ENCODE peak calls at places on chromosomes 12 and 14, in ten cellular contexts. One of them, this sample, is unnamed.

GRCh38 chr12:49524660-49525324 is 14.0 kb upstream of the KCNH3 start:
- DNase-seq in thoracic aorta: no peak
- DNase-seq in CD8-positive, alpha-beta T cell: no peak
- DNase-seq in hepatocyte: no peak
- DNase-seq in pancreas: peak; percentile 53
- DNase-seq in A549: no peak
- DNase-seq in neural progenitor cell: no peak
- DNase-seq in HCT116: no peak
- DNase-seq in esophagus squamous epithelium: no peak
- DNase-seq in fibroblast of lung: no peak
- DNase-seq in this sample: no peak

GRCh38 chr14:100336618-100337530 is 13.7 kb downstream of the SLC25A47 start:
- DNase-seq in neural progenitor cell: no peak
- DNase-seq in esophagus squamous epithelium: no peak
- DNase-seq in pancreas: no peak
- DNase-seq in CD8-positive, alpha-beta T cell: no peak
- DNase-seq in thoracic aorta: no peak
- DNase-seq in fibroblast of lung: no peak
- DNase-seq in hepatocyte: no peak
- DNase-seq in A549: no peak
- DNase-seq in HCT116: no peak
- DNase-seq in this sample: no peak

GRCh38 chr12:51269174-51270066 is 795 bp downstream of the SMAGP start:
- DNase-seq in HCT116: no peak
- DNase-seq in esophagus squamous epithelium: no peak
- DNase-seq in thoracic aorta: no peak
- DNase-seq in CD8-positive, alpha-beta T cell: peak; percentile 15
- DNase-seq in neural progenitor cell: peak; percentile 90
- DNase-seq in pancreas: peak; percentile 78
- DNase-seq in A549: peak; percentile 77
- DNase-seq in hepatocyte: peak; percentile 85
- DNase-seq in fibroblast of lung: peak; percentile 41
- DNase-seq in this sample: peak; percentile 78

GRCh38 chr12:95083471-95083870 is 10.1 kb upstream of the NR2C1 start:
- DNase-seq in pancreas: no peak
- DNase-seq in hepatocyte: no peak
- DNase-seq in thoracic aorta: no peak
- DNase-seq in A549: no peak
- DNase-seq in fibroblast of lung: peak; percentile 68
- DNase-seq in HCT116: no peak
- DNase-seq in CD8-positive, alpha-beta T cell: no peak
- DNase-seq in neural progenitor cell: no peak
- DNase-seq in esophagus squamous epithelium: no peak
- DNase-seq in this sample: no peak

GRCh38 chr12:2273288-2273687 is 220.5 kb downstream of the CACNA1C start:
- DNase-seq in esophagus squamous epithelium: no peak
- DNase-seq in hepatocyte: no peak
- DNase-seq in A549: no peak
- DNase-seq in neural progenitor cell: peak; percentile 24
- DNase-seq in thoracic aorta: no peak
- DNase-seq in pancreas: no peak
- DNase-seq in HCT116: no peak
- DNase-seq in CD8-positive, alpha-beta T cell: no peak
- DNase-seq in fibroblast of lung: peak; percentile 58
- DNase-seq in this sample: no peak

GRCh38 chr12:49939707-49940106 is 10.8 kb upstream of the AQP2 start:
- DNase-seq in esophagus squamous epithelium: no peak
- DNase-seq in HCT116: no peak
- DNase-seq in CD8-positive, alpha-beta T cell: no peak
- DNase-seq in A549: no peak
- DNase-seq in fibroblast of lung: no peak
- DNase-seq in thoracic aorta: no peak
- DNase-seq in neural progenitor cell: no peak
- DNase-seq in pancreas: no peak
- DNase-seq in hepatocyte: no peak
- DNase-seq in this sample: no peak

GRCh38 chr14:61341275-61342210 is 20.2 kb downstream of the PRKCH start:
- DNase-seq in HCT116: no peak
- DNase-seq in pancreas: no peak
- DNase-seq in fibroblast of lung: no peak
- DNase-seq in CD8-positive, alpha-beta T cell: no peak
- DNase-seq in neural progenitor cell: no peak
- DNase-seq in A549: no peak
- DNase-seq in hepatocyte: no peak
- DNase-seq in esophagus squamous epithelium: no peak
- DNase-seq in thoracic aorta: no peak
- DNase-seq in this sample: no peak

GRCh38 chr12:101697930-101698781 is 716 bp downstream of the CHPT1 start:
- DNase-seq in esophagus squamous epithelium: no peak
- DNase-seq in HCT116: no peak
- DNase-seq in fibroblast of lung: peak; percentile 31
- DNase-seq in CD8-positive, alpha-beta T cell: no peak
- DNase-seq in thoracic aorta: no peak
- DNase-seq in A549: peak; percentile 46
- DNase-seq in neural progenitor cell: no peak
- DNase-seq in pancreas: peak; percentile 56
- DNase-seq in hepatocyte: peak; percentile 68
- DNase-seq in this sample: no peak

GRCh38 chr12:128823216-128823915 is 392 bp downstream of the SLC15A4 start:
- DNase-seq in esophagus squamous epithelium: no peak
- DNase-seq in A549: no peak
- DNase-seq in thoracic aorta: no peak
- DNase-seq in pancreas: no peak
- DNase-seq in CD8-positive, alpha-beta T cell: no peak
- DNase-seq in hepatocyte: peak; percentile 78
- DNase-seq in HCT116: no peak
- DNase-seq in neural progenitor cell: no peak
- DNase-seq in fibroblast of lung: no peak
- DNase-seq in this sample: peak; percentile 58

GRCh38 chr12:87413784-87414183 is 615.4 kb downstream of the C12orf50 start:
- DNase-seq in pancreas: no peak
- DNase-seq in hepatocyte: peak; percentile 31
- DNase-seq in neural progenitor cell: no peak
- DNase-seq in A549: no peak
- DNase-seq in fibroblast of lung: peak; percentile 49
- DNase-seq in thoracic aorta: no peak
- DNase-seq in HCT116: no peak
- DNase-seq in CD8-positive, alpha-beta T cell: no peak
- DNase-seq in esophagus squamous epithelium: no peak
- DNase-seq in this sample: no peak

GRCh38 chr12:65911321-65911720 is 87.0 kb downstream of the HMGA2 start:
- DNase-seq in A549: no peak
- DNase-seq in fibroblast of lung: peak; percentile 62
- DNase-seq in esophagus squamous epithelium: no peak
- DNase-seq in hepatocyte: peak; percentile 16
- DNase-seq in HCT116: no peak
- DNase-seq in pancreas: peak; percentile 65
- DNase-seq in CD8-positive, alpha-beta T cell: no peak
- DNase-seq in neural progenitor cell: no peak
- DNase-seq in thoracic aorta: no peak
- DNase-seq in this sample: no peak

GRCh38 chr14:97218713-97219355 is 421.7 kb downstream of the VRK1 start:
- DNase-seq in A549: peak; percentile 2
- DNase-seq in HCT116: no peak
- DNase-seq in pancreas: no peak
- DNase-seq in fibroblast of lung: no peak
- DNase-seq in hepatocyte: peak; percentile 16
- DNase-seq in thoracic aorta: no peak
- DNase-seq in esophagus squamous epithelium: no peak
- DNase-seq in CD8-positive, alpha-beta T cell: no peak
- DNase-seq in neural progenitor cell: peak; percentile 79
- DNase-seq in this sample: peak; percentile 32

GRCh38 chr14:104688755-104689619 is at the start of gene INF2:
- DNase-seq in thoracic aorta: no peak
- DNase-seq in A549: peak; percentile 87
- DNase-seq in HCT116: no peak
- DNase-seq in esophagus squamous epithelium: no peak
- DNase-seq in neural progenitor cell: peak; percentile 80
- DNase-seq in fibroblast of lung: peak; percentile 45
- DNase-seq in pancreas: peak; percentile 62
- DNase-seq in CD8-positive, alpha-beta T cell: no peak
- DNase-seq in hepatocyte: peak; percentile 88
- DNase-seq in this sample: peak; percentile 28

GRCh38 chr14:91350813-91351507 is 66.7 kb downstream of the CCDC88C start:
- DNase-seq in fibroblast of lung: no peak
- DNase-seq in CD8-positive, alpha-beta T cell: no peak
- DNase-seq in A549: no peak
- DNase-seq in thoracic aorta: no peak
- DNase-seq in hepatocyte: no peak
- DNase-seq in HCT116: no peak
- DNase-seq in pancreas: no peak
- DNase-seq in esophagus squamous epithelium: no peak
- DNase-seq in neural progenitor cell: no peak
- DNase-seq in this sample: peak; percentile 40

GRCh38 chr14:90837355-90837754 is 21.1 kb upstream of the TTC7B start:
- DNase-seq in CD8-positive, alpha-beta T cell: no peak
- DNase-seq in HCT116: no peak
- DNase-seq in fibroblast of lung: no peak
- DNase-seq in pancreas: peak; percentile 1
- DNase-seq in hepatocyte: no peak
- DNase-seq in A549: no peak
- DNase-seq in neural progenitor cell: no peak
- DNase-seq in thoracic aorta: no peak
- DNase-seq in esophagus squamous epithelium: no peak
- DNase-seq in this sample: no peak

GRCh38 chr14:83863042-83863441 is 1666.9 kb upstream of the FLRT2 start:
- DNase-seq in esophagus squamous epithelium: no peak
- DNase-seq in thoracic aorta: no peak
- DNase-seq in neural progenitor cell: no peak
- DNase-seq in HCT116: no peak
- DNase-seq in pancreas: no peak
- DNase-seq in A549: no peak
- DNase-seq in CD8-positive, alpha-beta T cell: no peak
- DNase-seq in fibroblast of lung: no peak
- DNase-seq in hepatocyte: no peak
- DNase-seq in this sample: no peak
- H3K9me3 ChIP-seq in esophagus squamous epithelium: no peaks in the 10 kb centered on the region
- H3K9me3 ChIP-seq in thoracic aorta: no peaks in the 10 kb centered on the region
- H3K9me3 ChIP-seq in neural progenitor cell: no peaks in the 10 kb centered on the region
- H3K9me3 ChIP-seq in HCT116: peaks cover 8% of the 10 kb centered on the region
- H3K9me3 ChIP-seq in pancreas: no peaks in the 10 kb centered on the region
- H3K9me3 ChIP-seq in A549: no peaks in the 10 kb centered on the region
- H3K9me3 ChIP-seq in CD8-positive, alpha-beta T cell: no peaks in the 10 kb centered on the region
- H3K9me3 ChIP-seq in fibroblast of lung: no peaks in the 10 kb centered on the region
- H3K9me3 ChIP-seq in hepatocyte: no peaks in the 10 kb centered on the region
- H3K9me3 ChIP-seq in this sample: no peaks in the 10 kb centered on the region

DNA sequence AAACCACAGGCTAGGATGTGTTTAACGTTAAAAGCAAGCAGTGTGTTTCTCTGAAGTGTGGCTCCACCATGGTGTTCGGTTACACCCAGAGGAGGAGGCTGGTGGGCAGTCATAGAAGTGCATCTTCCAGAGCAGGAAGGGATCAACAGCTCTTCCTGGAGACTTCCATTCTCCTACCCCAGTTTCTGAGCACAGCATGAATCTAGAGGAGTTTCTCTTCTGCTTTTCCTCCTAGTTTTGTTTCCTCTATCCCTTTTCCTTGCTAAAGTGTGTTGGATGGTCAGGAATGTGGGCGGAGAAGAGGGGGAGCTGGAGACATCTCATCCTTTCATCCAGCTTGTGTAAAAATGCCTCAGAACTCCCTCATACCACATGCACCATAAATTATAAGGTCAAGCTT is 3.8 kb upstream of the CKAP4 start:
- DNase-seq in HCT116: no peak
- DNase-seq in fibroblast of lung: no peak
- DNase-seq in CD8-positive, alpha-beta T cell: no peak
- DNase-seq in pancreas: no peak
- DNase-seq in thoracic aorta: no peak
- DNase-seq in neural progenitor cell: peak; percentile 12
- DNase-seq in A549: no peak
- DNase-seq in esophagus squamous epithelium: no peak
- DNase-seq in hepatocyte: no peak
- DNase-seq in this sample: no peak
- H3K27ac ChIP-seq in HCT116: no peak overlapping the region
- H3K27ac ChIP-seq in fibroblast of lung: no peak overlapping the region
- H3K27ac ChIP-seq in CD8-positive, alpha-beta T cell: no peak overlapping the region
- H3K27ac ChIP-seq in pancreas: no peak overlapping the region
- H3K27ac ChIP-seq in thoracic aorta: no peak overlapping the region
- H3K27ac ChIP-seq in neural progenitor cell: no peak overlapping the region
- H3K27ac ChIP-seq in A549: no peak overlapping the region
- H3K27ac ChIP-seq in esophagus squamous epithelium: no peak overlapping the region
- H3K27ac ChIP-seq in hepatocyte: peak overlapping the region; percentile 11
- H3K27ac ChIP-seq in this sample: no peak overlapping the region

DNA sequence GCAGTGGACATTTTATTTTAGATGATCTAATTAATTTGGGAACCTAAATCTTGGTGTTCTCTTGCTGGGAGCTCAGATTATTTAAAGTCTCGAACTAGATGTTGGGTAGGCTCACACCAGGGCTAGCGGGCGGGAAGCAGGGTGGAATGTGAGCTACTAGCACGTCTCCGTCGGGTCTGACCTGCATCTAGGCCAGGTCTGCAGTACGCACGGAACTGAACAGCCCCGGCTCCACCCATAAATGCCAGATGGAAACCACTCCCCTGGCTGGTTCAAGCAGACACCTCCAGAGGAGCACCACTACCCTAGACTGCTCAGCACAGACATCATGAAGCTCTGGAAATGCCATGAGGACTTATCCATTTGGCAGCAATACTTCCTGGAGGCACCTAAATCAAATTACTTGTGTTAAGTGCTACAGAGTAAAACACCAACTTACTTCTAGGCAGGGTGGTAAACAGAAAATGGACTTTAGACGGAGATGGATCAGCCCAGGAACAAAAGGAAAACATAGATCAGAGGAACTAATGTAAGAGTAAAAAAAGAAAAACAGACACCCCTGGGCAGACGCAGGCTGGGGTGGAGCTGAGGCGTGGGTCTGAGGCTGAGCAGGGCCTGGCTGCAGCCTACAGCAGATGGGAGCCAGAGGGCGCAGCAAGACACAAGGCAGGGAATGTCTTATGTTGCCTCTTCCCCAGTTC is 10.2 kb downstream of the ZNF605 start:
- DNase-seq in neural progenitor cell: no peak
- DNase-seq in thoracic aorta: no peak
- DNase-seq in pancreas: no peak
- DNase-seq in A549: no peak
- DNase-seq in HCT116: no peak
- DNase-seq in fibroblast of lung: no peak
- DNase-seq in esophagus squamous epithelium: no peak
- DNase-seq in hepatocyte: no peak
- DNase-seq in CD8-positive, alpha-beta T cell: no peak
- DNase-seq in this sample: no peak
- H3K9me3 ChIP-seq in neural progenitor cell: no peaks in the 10 kb centered on the region
- H3K9me3 ChIP-seq in thoracic aorta: peaks cover 95% of the 10 kb centered on the region
- H3K9me3 ChIP-seq in pancreas: no peaks in the 10 kb centered on the region
- H3K9me3 ChIP-seq in A549: peaks cover 96% of the 10 kb centered on the region
- H3K9me3 ChIP-seq in HCT116: peaks cover 22% of the 10 kb centered on the region
- H3K9me3 ChIP-seq in fibroblast of lung: peaks cover 23% of the 10 kb centered on the region
- H3K9me3 ChIP-seq in esophagus squamous epithelium: peaks cover 98% of the 10 kb centered on the region
- H3K9me3 ChIP-seq in hepatocyte: peaks cover 44% of the 10 kb centered on the region
- H3K9me3 ChIP-seq in CD8-positive, alpha-beta T cell: peaks cover 9% of the 10 kb centered on the region
- H3K9me3 ChIP-seq in this sample: peaks cover 4% of the 10 kb centered on the region

DNA sequence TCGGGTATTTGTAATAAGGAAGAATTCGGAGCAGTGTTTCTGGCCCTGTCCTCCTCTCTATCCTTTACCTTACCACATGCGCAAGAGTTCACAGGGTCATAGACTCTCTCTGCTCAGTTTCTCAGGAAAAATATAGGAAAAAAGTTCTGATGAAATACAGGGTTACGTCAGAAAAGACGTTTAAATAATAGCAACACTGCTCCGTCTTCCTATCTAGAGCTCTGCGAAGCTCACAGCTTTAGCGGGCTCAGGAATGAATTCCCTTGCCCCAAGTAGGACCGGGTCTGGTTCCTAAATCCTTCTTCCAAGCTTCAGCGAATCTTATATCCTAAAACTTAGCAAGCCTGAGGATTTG is 365 bp downstream of the CCDC59 start:
- DNase-seq in pancreas: no peak
- DNase-seq in A549: peak; percentile 11
- DNase-seq in CD8-positive, alpha-beta T cell: no peak
- DNase-seq in HCT116: no peak
- DNase-seq in fibroblast of lung: no peak
- DNase-seq in esophagus squamous epithelium: no peak
- DNase-seq in thoracic aorta: no peak
- DNase-seq in neural progenitor cell: no peak
- DNase-seq in hepatocyte: peak; percentile 8
- DNase-seq in this sample: no peak
- H3K27ac ChIP-seq in pancreas: peak overlapping the region; percentile 93
- H3K27ac ChIP-seq in A549: peak overlapping the region; percentile 94
- H3K27ac ChIP-seq in CD8-positive, alpha-beta T cell: peak overlapping the region; percentile 98
- H3K27ac ChIP-seq in HCT116: peak overlapping the region; percentile 65
- H3K27ac ChIP-seq in fibroblast of lung: peak overlapping the region; percentile 98
- H3K27ac ChIP-seq in esophagus squamous epithelium: peak overlapping the region; percentile 98
- H3K27ac ChIP-seq in thoracic aorta: peak overlapping the region; percentile 98
- H3K27ac ChIP-seq in neural progenitor cell: peak overlapping the region; percentile 73
- H3K27ac ChIP-seq in hepatocyte: peak overlapping the region; percentile 100
- H3K27ac ChIP-seq in this sample: peak overlapping the region; percentile 98

This sample was measured in CD8-positive, alpha-beta memory T cell.